ENCODE peak calls at places on chromosomes 3 and 15, in seven cellular contexts. J is IMR-90, U is PC-3, R is OCI-LY7, G is mammary epithelial cell, S is HCT116, W is H9. A is an unnamed sample.

GRCh38 chr15:52789601-52790165 is 453 bp downstream of the ONECUT1 start:
- DNase-seq in J (peak; percentile 10), U (no peak), R (peak; percentile 7), G (peak; percentile 21), S (no peak), W (no peak), A (no peak)

GRCh38 chr3:69776926-69777581 is 37.8 kb downstream of the MITF start:
- DNase-seq in J (no peak), U (no peak), R (no peak), G (no peak), S (no peak), W (no peak), A (no peak)

GRCh38 chr3:196737655-196738054 is 2.0 kb upstream of the PAK2 start:
- DNase-seq in J (no peak), U (no peak), R (no peak), G (no peak), S (no peak), W (no peak), A (no peak)

GRCh38 chr3:123385981-123386380 is 62.9 kb downstream of the ADCY5 start:
- DNase-seq in J (peak; percentile 31), U (peak; percentile 48), R (no peak), G (peak; percentile 21), S (no peak), W (no peak), A (peak; percentile 55)

GRCh38 chr3:54999801-55000200 is 71.9 kb upstream of the LRTM1 start:
- DNase-seq in J (peak; percentile 41), U (no peak), R (no peak), G (no peak), S (no peak), W (no peak), A (no peak)

GRCh38 chr3:46867550-46867898 is 4.3 kb upstream of the MYL3 start:
- DNase-seq in J (no peak), U (no peak), R (no peak), G (no peak), S (no peak), W (no peak), A (no peak)

GRCh38 chr3:23797490-23797889 is 8.3 kb upstream of the UBE2E1 start:
- DNase-seq in J (no peak), U (no peak), R (no peak), G (no peak), S (no peak), W (no peak), A (no peak)

GRCh38 chr15:66895794-66896453 is 169.5 kb upstream of the SMAD3 start:
- DNase-seq in J (no peak), U (no peak), R (no peak), G (no peak), S (no peak), W (no peak), A (no peak)

GRCh38 chr3:62686486-62686885 is 188.7 kb downstream of the CADPS start:
- DNase-seq in J (no peak), U (peak; percentile 51), R (no peak), G (peak; percentile 70), S (no peak), W (no peak), A (no peak)

GRCh38 chr3:173586176-173586575 is 188.6 kb downstream of the NLGN1 start:
- DNase-seq in J (peak; percentile 21), U (peak; percentile 9), R (no peak), G (no peak), S (no peak), W (no peak), A (no peak)

GRCh38 chr3:58529516-58530353 is 7.3 kb downstream of the ACOX2 start:
- DNase-seq in J (no peak), U (peak; percentile 38), R (peak; percentile 58), G (no peak), S (peak; percentile 27), W (peak; percentile 88), A (no peak)

GRCh38 chr15:31954364-31954763 is 76.0 kb upstream of the CHRNA7 start:
- DNase-seq in J (no peak), U (no peak), R (no peak), G (no peak), S (no peak), W (no peak), A (no peak)

GRCh38 chr3:150345021-150345538 is 63.0 kb upstream of the TSC22D2 start:
- DNase-seq in J (no peak), U (peak; percentile 100), R (no peak), G (peak; percentile 99), S (peak; percentile 98), W (peak; percentile 44), A (peak; percentile 88)

GRCh38 chr15:96064351-96064756 is 266.1 kb upstream of the NR2F2 start:
- DNase-seq in J (peak; percentile 31), U (no peak), R (no peak), G (no peak), S (no peak), W (no peak), A (peak; percentile 57)

DNA sequence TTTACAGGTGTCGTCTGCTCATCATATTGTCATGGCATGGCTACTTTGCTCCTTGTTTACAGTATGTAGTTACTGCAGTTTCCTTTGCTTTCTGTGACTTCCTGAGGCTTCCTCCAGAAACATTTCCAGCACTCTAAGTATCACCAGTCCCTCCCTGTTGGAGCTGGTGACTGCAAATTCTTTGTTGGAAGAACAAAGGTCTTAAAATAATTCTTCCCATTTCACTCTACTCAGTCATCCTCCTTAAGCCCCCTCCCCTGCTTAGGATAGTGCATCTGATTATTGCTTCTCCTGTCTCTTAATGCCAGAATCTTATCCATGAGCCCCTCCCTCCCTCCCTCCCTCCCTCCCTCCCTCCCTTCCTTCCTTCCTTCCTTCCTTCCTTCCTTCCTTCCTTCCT is 72.0 kb downstream of the C3orf38 start:
- DNase-seq in J (no peak), U (no peak), R (no peak), G (no peak), S (no peak), W (no peak), A (no peak)
- H2AFZ ChIP-seq in J (no peak overlapping the region), U (no peak overlapping the region), R (no peak overlapping the region), G (no peak overlapping the region), S (no peak overlapping the region), W (no peak overlapping the region), A (no peak overlapping the region)

DNA sequence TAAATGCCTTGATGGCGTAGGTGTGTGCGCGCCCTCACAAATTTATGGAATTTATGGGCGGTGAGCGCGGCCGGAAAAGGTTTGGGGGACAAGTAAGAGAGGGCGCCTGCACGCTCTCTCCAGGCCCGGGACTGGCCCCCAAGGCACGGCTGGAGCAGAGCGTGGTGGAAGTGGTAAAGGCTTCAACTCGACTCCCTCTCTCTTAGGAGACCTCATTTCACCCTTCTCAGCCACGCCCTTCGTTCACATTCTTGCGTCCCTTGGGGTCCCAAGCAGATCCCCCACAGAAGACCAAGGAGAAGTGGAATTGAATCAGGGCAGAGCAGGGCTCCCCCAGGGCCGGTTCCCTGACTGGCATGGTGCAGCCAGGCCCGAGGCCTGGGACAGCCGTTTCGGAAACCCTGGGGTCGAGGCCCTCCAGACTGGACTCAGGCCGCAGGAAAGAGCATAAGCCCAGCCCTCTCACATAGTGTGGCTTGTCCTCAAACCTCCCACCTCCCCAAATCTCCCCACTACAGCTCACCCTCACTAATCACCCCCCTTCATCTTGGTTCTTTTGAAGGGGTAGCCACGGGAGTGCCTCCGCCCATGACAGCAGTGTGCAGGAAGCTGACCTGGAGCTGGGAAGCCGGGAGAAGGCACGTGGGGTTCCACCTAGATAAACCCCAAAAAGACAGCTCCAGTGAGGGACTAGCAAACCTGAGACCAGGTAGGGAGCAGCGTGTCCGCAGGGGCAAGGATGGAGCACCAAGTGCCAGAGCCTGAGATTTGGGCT is 75.6 kb upstream of the POLG start:
- DNase-seq in J (no peak), U (no peak), R (no peak), G (no peak), S (no peak), W (no peak), A (no peak)
- H4K20me1 ChIP-seq in J (no peaks in the 10 kb centered on the region), U (no peaks in the 10 kb centered on the region), R (no peaks in the 10 kb centered on the region), G (no peaks in the 10 kb centered on the region), S (no peaks in the 10 kb centered on the region), W (no peaks in the 10 kb centered on the region), A (no peaks in the 10 kb centered on the region)

GRCh38 chr3:113353678-113354077 is 87.6 kb downstream of the CFAP44 start:
- DNase-seq in J (no peak), U (no peak), R (no peak), G (no peak), S (no peak), W (no peak), A (no peak)

DNA sequence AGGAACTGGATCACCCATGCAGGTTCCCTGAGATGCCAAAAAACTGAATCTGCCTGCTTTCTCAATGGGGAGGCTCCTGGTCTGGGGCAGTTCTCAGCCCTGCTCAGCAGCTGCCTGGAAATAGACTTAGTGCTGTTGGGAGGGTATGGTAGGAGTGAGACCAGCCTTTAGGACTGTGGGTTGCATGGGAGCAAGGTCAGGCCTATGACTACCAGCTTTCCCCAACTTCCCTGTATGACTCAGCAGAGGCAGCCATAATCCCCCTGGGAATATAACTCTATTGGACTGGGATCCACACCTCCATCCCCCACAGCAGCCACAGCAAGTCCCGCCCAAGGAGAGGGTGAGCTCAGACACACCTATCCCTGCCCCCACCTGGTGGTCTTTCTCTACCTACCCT is 87.0 kb downstream of the CFAP44 start:
- DNase-seq in J (no peak), U (peak; percentile 29), R (no peak), G (no peak), S (peak; percentile 8), W (no peak), A (no peak)
- H2AFZ ChIP-seq in J (no peak overlapping the region), U (no peak overlapping the region), R (no peak overlapping the region), G (no peak overlapping the region), S (no peak overlapping the region), W (no peak overlapping the region), A (no peak overlapping the region)

GRCh38 chr3:30691249-30691880 is 85.0 kb downstream of the TGFBR2 start:
- DNase-seq in J (no peak), U (no peak), R (no peak), G (no peak), S (no peak), W (no peak), A (no peak)

GRCh38 chr3:30688776-30689175 is 82.4 kb downstream of the TGFBR2 start:
- DNase-seq in J (peak; percentile 75), U (no peak), R (no peak), G (no peak), S (no peak), W (no peak), A (peak; percentile 35)

GRCh38 chr3:30691944-30692343 is 85.5 kb downstream of the TGFBR2 start:
- DNase-seq in J (no peak), U (no peak), R (no peak), G (no peak), S (no peak), W (no peak), A (no peak)

GRCh38 chr3:30689202-30689641 is 82.8 kb downstream of the TGFBR2 start:
- DNase-seq in J (peak; percentile 40), U (peak; percentile 93), R (no peak), G (peak; percentile 69), S (peak; percentile 79), W (no peak), A (peak; percentile 38)

GRCh38 chr3:30690199-30690598 is 83.8 kb downstream of the TGFBR2 start:
- DNase-seq in J (no peak), U (no peak), R (no peak), G (no peak), S (no peak), W (no peak), A (no peak)
- H4K20me1 ChIP-seq in J (no peaks in the 10 kb centered on the region), U (no peaks in the 10 kb centered on the region), R (peaks cover 4% of the 10 kb centered on the region), G (no peaks in the 10 kb centered on the region), S (no peaks in the 10 kb centered on the region), W (no peaks in the 10 kb centered on the region), A (no peaks in the 10 kb centered on the region)

A was measured in PC-9.